ENCODE peak calls at places on chromosome 14, in eight cellular contexts. One of them, this sample, is unnamed.

GRCh38 chr14:67934087-67934486 is 114.5 kb downstream of the RAD51B start:
- DNase-seq in mucosa of descending colon: no peak
- DNase-seq in NCI-H1694 treated with DMSO at 0.1 percent for 48 hours: peak
- DNase-seq in AG10803: peak
- DNase-seq in GM20000: peak
- DNase-seq in ACHN: peak
- DNase-seq in retina: peak
- DNase-seq in activated T-helper 1 cell treated with anti-CD3 and anti-CD28 coated beads, Interleukin-2, amount 50 U/mL, for 16 hours: no peak
- DNase-seq in this sample: no peak

GRCh38 chr14:76647699-76648298 is 113.5 kb upstream of the VASH1 start:
- DNase-seq in mucosa of descending colon: no peak
- DNase-seq in NCI-H1694 treated with DMSO at 0.1 percent for 48 hours: peak
- DNase-seq in AG10803: peak
- DNase-seq in GM20000: peak
- DNase-seq in ACHN: peak
- DNase-seq in retina: peak
- DNase-seq in activated T-helper 1 cell treated with anti-CD3 and anti-CD28 coated beads, Interleukin-2, amount 50 U/mL, for 16 hours: no peak
- DNase-seq in this sample: peak

GRCh38 chr14:83041224-83041623 is 1507.6 kb upstream of the SEL1L start:
- DNase-seq in mucosa of descending colon: no peak
- DNase-seq in NCI-H1694 treated with DMSO at 0.1 percent for 48 hours: no peak
- DNase-seq in AG10803: no peak
- DNase-seq in GM20000: no peak
- DNase-seq in ACHN: no peak
- DNase-seq in retina: no peak
- DNase-seq in activated T-helper 1 cell treated with anti-CD3 and anti-CD28 coated beads, Interleukin-2, amount 50 U/mL, for 16 hours: no peak
- DNase-seq in this sample: no peak

GRCh38 chr14:88079624-88080023 is 74.7 kb downstream of the GPR65 start:
- DNase-seq in mucosa of descending colon: no peak
- DNase-seq in NCI-H1694 treated with DMSO at 0.1 percent for 48 hours: no peak
- DNase-seq in AG10803: no peak
- DNase-seq in GM20000: no peak
- DNase-seq in ACHN: no peak
- DNase-seq in retina: no peak
- DNase-seq in activated T-helper 1 cell treated with anti-CD3 and anti-CD28 coated beads, Interleukin-2, amount 50 U/mL, for 16 hours: no peak
- DNase-seq in this sample: no peak

GRCh38 chr14:30180219-30180618 is 252.6 kb upstream of the PRKD1 start:
- DNase-seq in mucosa of descending colon: no peak
- DNase-seq in NCI-H1694 treated with DMSO at 0.1 percent for 48 hours: no peak
- DNase-seq in AG10803: peak
- DNase-seq in GM20000: no peak
- DNase-seq in ACHN: no peak
- DNase-seq in retina: no peak
- DNase-seq in activated T-helper 1 cell treated with anti-CD3 and anti-CD28 coated beads, Interleukin-2, amount 50 U/mL, for 16 hours: no peak
- DNase-seq in this sample: no peak

GRCh38 chr14:96205059-96205993 is 687 bp downstream of the BDKRB2 start:
- DNase-seq in mucosa of descending colon: no peak
- DNase-seq in NCI-H1694 treated with DMSO at 0.1 percent for 48 hours: no peak
- DNase-seq in AG10803: no peak
- DNase-seq in GM20000: no peak
- DNase-seq in ACHN: peak
- DNase-seq in retina: no peak
- DNase-seq in activated T-helper 1 cell treated with anti-CD3 and anti-CD28 coated beads, Interleukin-2, amount 50 U/mL, for 16 hours: no peak
- DNase-seq in this sample: no peak

GRCh38 chr14:94500264-94500663 is 9.0 kb downstream of the SERPINA12 start:
- DNase-seq in mucosa of descending colon: no peak
- DNase-seq in NCI-H1694 treated with DMSO at 0.1 percent for 48 hours: no peak
- DNase-seq in AG10803: no peak
- DNase-seq in GM20000: no peak
- DNase-seq in ACHN: no peak
- DNase-seq in retina: no peak
- DNase-seq in activated T-helper 1 cell treated with anti-CD3 and anti-CD28 coated beads, Interleukin-2, amount 50 U/mL, for 16 hours: no peak
- DNase-seq in this sample: no peak

GRCh38 chr14:99481745-99482099 is 513 bp downstream of the CCNK start:
- DNase-seq in mucosa of descending colon: no peak
- DNase-seq in NCI-H1694 treated with DMSO at 0.1 percent for 48 hours: no peak
- DNase-seq in AG10803: peak
- DNase-seq in GM20000: no peak
- DNase-seq in ACHN: peak
- DNase-seq in retina: peak
- DNase-seq in activated T-helper 1 cell treated with anti-CD3 and anti-CD28 coated beads, Interleukin-2, amount 50 U/mL, for 16 hours: no peak
- DNase-seq in this sample: peak

GRCh38 chr14:68147331-68147730 is 327.8 kb downstream of the RAD51B start:
- DNase-seq in mucosa of descending colon: no peak
- DNase-seq in NCI-H1694 treated with DMSO at 0.1 percent for 48 hours: peak
- DNase-seq in AG10803: peak
- DNase-seq in GM20000: no peak
- DNase-seq in ACHN: peak
- DNase-seq in retina: no peak
- DNase-seq in activated T-helper 1 cell treated with anti-CD3 and anti-CD28 coated beads, Interleukin-2, amount 50 U/mL, for 16 hours: no peak
- DNase-seq in this sample: no peak

GRCh38 chr14:103123634-103124500 is 606 bp downstream of the TNFAIP2 start:
- DNase-seq in mucosa of descending colon: peak
- DNase-seq in NCI-H1694 treated with DMSO at 0.1 percent for 48 hours: no peak
- DNase-seq in AG10803: peak
- DNase-seq in GM20000: peak
- DNase-seq in ACHN: peak
- DNase-seq in retina: no peak
- DNase-seq in activated T-helper 1 cell treated with anti-CD3 and anti-CD28 coated beads, Interleukin-2, amount 50 U/mL, for 16 hours: no peak
- DNase-seq in this sample: no peak

GRCh38 chr14:93105362-93105761 is 10.4 kb downstream of the ITPK1 start:
- DNase-seq in mucosa of descending colon: peak
- DNase-seq in NCI-H1694 treated with DMSO at 0.1 percent for 48 hours: no peak
- DNase-seq in AG10803: peak
- DNase-seq in GM20000: no peak
- DNase-seq in ACHN: no peak
- DNase-seq in retina: no peak
- DNase-seq in activated T-helper 1 cell treated with anti-CD3 and anti-CD28 coated beads, Interleukin-2, amount 50 U/mL, for 16 hours: no peak
- DNase-seq in this sample: no peak

GRCh38 chr14:24176599-24176998 is 4.7 kb downstream of the REC8 start:
- DNase-seq in mucosa of descending colon: no peak
- DNase-seq in NCI-H1694 treated with DMSO at 0.1 percent for 48 hours: no peak
- DNase-seq in AG10803: no peak
- DNase-seq in GM20000: no peak
- DNase-seq in ACHN: no peak
- DNase-seq in retina: no peak
- DNase-seq in activated T-helper 1 cell treated with anti-CD3 and anti-CD28 coated beads, Interleukin-2, amount 50 U/mL, for 16 hours: no peak
- DNase-seq in this sample: no peak

GRCh38 chr14:91985008-91985407 is 37.5 kb upstream of the FBLN5 start:
- DNase-seq in mucosa of descending colon: no peak
- DNase-seq in NCI-H1694 treated with DMSO at 0.1 percent for 48 hours: no peak
- DNase-seq in AG10803: peak
- DNase-seq in GM20000: no peak
- DNase-seq in ACHN: peak
- DNase-seq in retina: no peak
- DNase-seq in activated T-helper 1 cell treated with anti-CD3 and anti-CD28 coated beads, Interleukin-2, amount 50 U/mL, for 16 hours: no peak
- DNase-seq in this sample: no peak

GRCh38 chr14:51884086-51884927 is 23.9 kb downstream of the GNG2 start:
- DNase-seq in mucosa of descending colon: no peak
- DNase-seq in NCI-H1694 treated with DMSO at 0.1 percent for 48 hours: no peak
- DNase-seq in AG10803: peak
- DNase-seq in GM20000: peak
- DNase-seq in ACHN: no peak
- DNase-seq in retina: no peak
- DNase-seq in activated T-helper 1 cell treated with anti-CD3 and anti-CD28 coated beads, Interleukin-2, amount 50 U/mL, for 16 hours: no peak
- DNase-seq in this sample: no peak

GRCh38 chr14:68458840-68459469 is 333.9 kb downstream of the ZFP36L1 start:
- DNase-seq in mucosa of descending colon: no peak
- DNase-seq in NCI-H1694 treated with DMSO at 0.1 percent for 48 hours: no peak
- DNase-seq in AG10803: peak
- DNase-seq in GM20000: no peak
- DNase-seq in ACHN: peak
- DNase-seq in retina: peak
- DNase-seq in activated T-helper 1 cell treated with anti-CD3 and anti-CD28 coated beads, Interleukin-2, amount 50 U/mL, for 16 hours: no peak
- DNase-seq in this sample: no peak

GRCh38 chr14:100529561-100530031 is 57.6 kb downstream of the BEGAIN start:
- DNase-seq in mucosa of descending colon: no peak
- DNase-seq in NCI-H1694 treated with DMSO at 0.1 percent for 48 hours: no peak
- DNase-seq in AG10803: no peak
- DNase-seq in GM20000: peak
- DNase-seq in ACHN: no peak
- DNase-seq in retina: no peak
- DNase-seq in activated T-helper 1 cell treated with anti-CD3 and anti-CD28 coated beads, Interleukin-2, amount 50 U/mL, for 16 hours: peak
- DNase-seq in this sample: no peak

GRCh38 chr14:76169776-76170175 is 18.1 kb downstream of the GPATCH2L start:
- DNase-seq in mucosa of descending colon: no peak
- DNase-seq in NCI-H1694 treated with DMSO at 0.1 percent for 48 hours: no peak
- DNase-seq in AG10803: no peak
- DNase-seq in GM20000: no peak
- DNase-seq in ACHN: no peak
- DNase-seq in retina: no peak
- DNase-seq in activated T-helper 1 cell treated with anti-CD3 and anti-CD28 coated beads, Interleukin-2, amount 50 U/mL, for 16 hours: no peak
- DNase-seq in this sample: no peak

GRCh38 chr14:104154246-104154645 is 15.9 kb downstream of the KIF26A start:
- DNase-seq in mucosa of descending colon: no peak
- DNase-seq in NCI-H1694 treated with DMSO at 0.1 percent for 48 hours: no peak
- DNase-seq in AG10803: no peak
- DNase-seq in GM20000: no peak
- DNase-seq in ACHN: no peak
- DNase-seq in retina: no peak
- DNase-seq in activated T-helper 1 cell treated with anti-CD3 and anti-CD28 coated beads, Interleukin-2, amount 50 U/mL, for 16 hours: no peak
- DNase-seq in this sample: no peak

GRCh38 chr14:20808084-20808483 is 5.4 kb upstream of the RNASE1 start:
- DNase-seq in mucosa of descending colon: no peak
- DNase-seq in NCI-H1694 treated with DMSO at 0.1 percent for 48 hours: no peak
- DNase-seq in AG10803: no peak
- DNase-seq in GM20000: no peak
- DNase-seq in ACHN: no peak
- DNase-seq in retina: no peak
- DNase-seq in activated T-helper 1 cell treated with anti-CD3 and anti-CD28 coated beads, Interleukin-2, amount 50 U/mL, for 16 hours: no peak
- DNase-seq in this sample: no peak

GRCh38 chr14:64109821-64110554 is 184.2 kb downstream of the ESR2 start:
- DNase-seq in mucosa of descending colon: no peak
- DNase-seq in NCI-H1694 treated with DMSO at 0.1 percent for 48 hours: no peak
- DNase-seq in AG10803: peak
- DNase-seq in GM20000: no peak
- DNase-seq in ACHN: no peak
- DNase-seq in retina: no peak
- DNase-seq in activated T-helper 1 cell treated with anti-CD3 and anti-CD28 coated beads, Interleukin-2, amount 50 U/mL, for 16 hours: no peak
- DNase-seq in this sample: no peak

GRCh38 chr14:68407838-68408237 is 385.0 kb downstream of the ZFP36L1 start:
- DNase-seq in mucosa of descending colon: no peak
- DNase-seq in NCI-H1694 treated with DMSO at 0.1 percent for 48 hours: no peak
- DNase-seq in AG10803: no peak
- DNase-seq in GM20000: no peak
- DNase-seq in ACHN: no peak
- DNase-seq in retina: no peak
- DNase-seq in activated T-helper 1 cell treated with anti-CD3 and anti-CD28 coated beads, Interleukin-2, amount 50 U/mL, for 16 hours: no peak
- DNase-seq in this sample: no peak

GRCh38 chr14:40599726-40600125 is 1007.0 kb upstream of the LRFN5 start:
- DNase-seq in mucosa of descending colon: no peak
- DNase-seq in NCI-H1694 treated with DMSO at 0.1 percent for 48 hours: no peak
- DNase-seq in AG10803: no peak
- DNase-seq in GM20000: no peak
- DNase-seq in ACHN: no peak
- DNase-seq in retina: no peak
- DNase-seq in activated T-helper 1 cell treated with anti-CD3 and anti-CD28 coated beads, Interleukin-2, amount 50 U/mL, for 16 hours: no peak
- DNase-seq in this sample: no peak

GRCh38 chr14:63513756-63514155 is 29.4 kb downstream of the PPP2R5E start:
- DNase-seq in mucosa of descending colon: no peak
- DNase-seq in NCI-H1694 treated with DMSO at 0.1 percent for 48 hours: no peak
- DNase-seq in AG10803: no peak
- DNase-seq in GM20000: no peak
- DNase-seq in ACHN: no peak
- DNase-seq in retina: no peak
- DNase-seq in activated T-helper 1 cell treated with anti-CD3 and anti-CD28 coated beads, Interleukin-2, amount 50 U/mL, for 16 hours: no peak
- DNase-seq in this sample: no peak

This sample was measured in naive thymus-derived CD8-positive, alpha-beta T cell.